ENCODE peak calls at places on chromosomes 12 and 14, in six cellular contexts. H, Q, S, V, N and P are unnamed samples.

GRCh38 chr14:97061198-97061597 is 264.0 kb downstream of the VRK1 start:
- DNase-seq in H (no peak), S (no peak), N (no peak), Q (no peak), V (no peak), P (no peak)

GRCh38 chr12:49345840-49346658 is 639 bp upstream of the DNAJC22 start:
- DNase-seq in V (no peak), N (no peak), Q (no peak), S (no peak), H (no peak), P (no peak)

GRCh38 chr14:74140374-74140850 is 55.7 kb downstream of the LIN52 start:
- DNase-seq in N (no peak), S (no peak), Q (peak; percentile 14), H (no peak), V (peak; percentile 24), P (no peak)

GRCh38 chr12:124656214-124656516 is 88.8 kb upstream of the NCOR2 start:
- DNase-seq in S (no peak), V (no peak), Q (no peak), H (no peak), N (no peak), P (no peak)

GRCh38 chr14:104694475-104694950 is 5.1 kb downstream of the INF2 start:
- DNase-seq in H (no peak), N (no peak), V (no peak), Q (no peak), S (no peak), P (no peak)

GRCh38 chr12:69475237-69475984 is 5.2 kb downstream of the FRS2 start:
- DNase-seq in V (no peak), Q (no peak), N (no peak), H (peak; percentile 28), S (no peak), P (no peak)

GRCh38 chr14:69674546-69675245 is 63.3 kb downstream of the SUSD6 start:
- DNase-seq in N (no peak), V (no peak), Q (no peak), S (no peak), H (no peak), P (no peak)

GRCh38 chr12:124392271-124392990 is 97.5 kb downstream of the RFLNA start:
- DNase-seq in S (no peak), Q (peak; percentile 64), N (peak; percentile 57), H (peak; percentile 92), V (no peak), P (no peak)

GRCh38 chr14:90487462-90487861 is 90.6 kb downstream of the CALM1 start:
- DNase-seq in Q (no peak), V (no peak), N (no peak), S (no peak), H (no peak), P (no peak)

GRCh38 chr14:90483117-90483516 is 86.3 kb downstream of the CALM1 start:
- DNase-seq in Q (no peak), V (no peak), S (no peak), N (no peak), H (no peak), P (no peak)

GRCh38 chr14:90487031-90487430 is 90.2 kb downstream of the CALM1 start:
- DNase-seq in Q (peak; percentile 58), V (no peak), H (no peak), S (no peak), N (no peak), P (no peak)

GRCh38 chr14:90483551-90483950 is 86.7 kb downstream of the CALM1 start:
- DNase-seq in H (no peak), N (no peak), V (no peak), S (no peak), Q (peak; percentile 48), P (no peak)

GRCh38 chr14:90484291-90484690 is 87.5 kb downstream of the CALM1 start:
- DNase-seq in H (no peak), S (no peak), V (no peak), Q (no peak), N (no peak), P (no peak)
- TF ChIP-seq POLR2A in H (no peak), S (no peak), V (no peak), Q (no peak), N (no peak), P (no peak)

GRCh38 chr12:94318178-94318577 is 141.5 kb downstream of the CEP83 start:
- DNase-seq in S (no peak), H (no peak), Q (no peak), V (no peak), N (no peak), P (no peak)
- TF ChIP-seq POLR2A in S (no peak), H (no peak), Q (no peak), V (no peak), N (no peak), P (no peak)

GRCh38 chr12:111769599-111769998 is 2.9 kb downstream of the ALDH2 start:
- DNase-seq in H (no peak), V (no peak), N (no peak), S (no peak), Q (no peak), P (no peak)

GRCh38 chr12:111775205-111776193 is 8.8 kb downstream of the ALDH2 start:
- DNase-seq in S (peak; percentile 82), Q (peak; percentile 94), H (peak; percentile 82), N (peak; percentile 79), V (peak; percentile 91), P (peak; percentile 70)

GRCh38 chr12:111777345-111778045 is 10.8 kb downstream of the ALDH2 start:
- DNase-seq in H (peak; percentile 37), Q (peak; percentile 96), V (no peak), S (no peak), N (no peak), P (no peak)

GRCh38 chr12:111776836-111777344 is 10.2 kb downstream of the ALDH2 start:
- DNase-seq in Q (no peak), V (no peak), N (no peak), H (no peak), S (no peak), P (no peak)

DNA sequence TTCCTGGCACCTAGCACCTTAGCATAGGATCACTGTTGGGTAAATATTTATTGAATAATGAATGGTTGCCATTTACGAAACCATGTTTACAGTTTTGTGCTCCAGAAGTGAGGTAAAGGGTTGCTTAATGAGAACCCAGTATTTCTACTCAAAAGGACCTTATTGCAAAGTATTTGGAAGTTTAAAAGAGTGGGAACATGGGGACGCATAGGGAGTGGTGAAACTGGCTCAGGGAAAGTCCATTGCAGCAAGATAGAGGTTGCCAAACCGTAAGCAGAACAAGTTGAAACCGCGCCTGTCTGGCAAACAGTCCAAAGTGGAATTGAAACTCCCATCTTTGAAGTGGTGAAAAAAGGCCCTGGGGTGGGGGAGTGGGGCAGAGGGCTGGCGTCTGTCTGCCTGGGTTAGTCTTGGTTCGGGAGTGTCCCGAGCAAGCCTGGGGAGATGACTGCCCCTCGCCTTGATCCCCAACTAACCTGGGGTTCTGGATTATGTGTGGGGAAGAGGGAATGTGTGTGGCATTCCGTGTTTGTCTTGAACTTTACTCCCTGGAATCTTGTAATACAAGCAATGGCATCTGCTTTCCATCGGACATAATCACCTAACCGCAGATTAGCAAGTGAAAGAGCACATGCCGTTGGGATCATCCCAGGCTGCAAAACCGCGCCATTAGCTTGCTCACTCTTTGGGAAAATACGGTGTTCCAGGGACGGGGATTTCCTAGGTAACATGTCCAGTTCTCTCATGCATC is 7.2 kb downstream of the ALDH2 start:
- DNase-seq in S (peak; percentile 87), V (no peak), H (peak; percentile 69), N (peak; percentile 78), Q (peak; percentile 80), P (peak; percentile 69)
- TF ChIP-seq POLR2A in S (no peak), V (no peak), H (no peak), N (no peak), Q (no peak), P (no peak)

DNA sequence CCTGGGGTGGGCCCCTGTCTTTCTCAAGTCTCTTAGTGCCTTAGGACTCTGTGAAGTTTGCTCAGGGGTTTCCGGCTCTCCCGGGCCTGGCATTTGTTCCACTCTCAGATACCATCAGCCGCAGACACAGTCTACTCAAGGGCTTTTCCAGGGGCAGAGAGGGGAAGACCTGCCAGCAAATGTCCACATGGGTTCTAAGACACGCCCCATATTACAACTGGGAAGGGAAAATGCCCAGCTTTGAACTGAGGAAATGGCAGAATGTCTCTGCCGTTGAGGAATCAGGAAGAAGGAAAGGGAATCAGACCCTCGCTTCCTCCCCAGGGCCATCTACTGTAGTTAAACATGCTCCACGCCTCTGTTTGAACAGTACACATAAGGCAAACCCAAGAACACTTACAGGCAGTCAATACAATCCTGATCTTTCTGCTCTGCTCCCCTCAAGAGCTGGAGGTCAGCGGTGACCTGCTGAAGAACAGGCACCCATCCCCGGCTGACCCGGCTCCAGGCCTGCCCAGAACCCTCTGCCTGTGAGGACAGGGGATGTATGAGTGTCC is 7.9 kb downstream of the CCDC85C start:
- DNase-seq in H (peak; percentile 36), V (no peak), S (no peak), N (no peak), Q (peak; percentile 84), P (peak; percentile 52)
- TF ChIP-seq POLR2A in H (no peak), V (no peak), S (no peak), N (no peak), Q (no peak), P (no peak)